ENCODE peak calls at places on chromosome X, in seven cellular contexts. One of them, this sample, is unnamed.

GRCh38 chrX:2550288-2551020 is 49.7 kb upstream of the DHRSX start:
- DNase-seq in foreskin keratinocyte: peak; percentile 11
- DNase-seq in Caco-2: no peak
- DNase-seq in GM23248: peak; percentile 9
- DNase-seq in upper lobe of right lung: no peak
- DNase-seq in suprapubic skin: no peak
- DNase-seq in CD8-positive, alpha-beta memory T cell: no peak
- DNase-seq in this sample: no peak

GRCh38 chrX:153669174-153669890 is 4.3 kb downstream of the PNCK start:
- DNase-seq in foreskin keratinocyte: no peak
- DNase-seq in Caco-2: no peak
- DNase-seq in GM23248: peak; percentile 41
- DNase-seq in upper lobe of right lung: peak; percentile 56
- DNase-seq in suprapubic skin: no peak
- DNase-seq in CD8-positive, alpha-beta memory T cell: peak; percentile 39
- DNase-seq in this sample: peak; percentile 58

GRCh38 chrX:119482497-119483480 is 14.5 kb downstream of the SLC25A5 start:
- DNase-seq in foreskin keratinocyte: no peak
- DNase-seq in Caco-2: peak; percentile 61
- DNase-seq in GM23248: peak; percentile 71
- DNase-seq in upper lobe of right lung: peak; percentile 87
- DNase-seq in suprapubic skin: peak; percentile 77
- DNase-seq in CD8-positive, alpha-beta memory T cell: peak; percentile 60
- DNase-seq in this sample: peak; percentile 38

GRCh38 chrX:110219920-110220319 is 98.0 kb downstream of the AMMECR1 start:
- DNase-seq in foreskin keratinocyte: peak; percentile 51
- DNase-seq in Caco-2: no peak
- DNase-seq in GM23248: peak; percentile 73
- DNase-seq in upper lobe of right lung: no peak
- DNase-seq in suprapubic skin: no peak
- DNase-seq in CD8-positive, alpha-beta memory T cell: no peak
- DNase-seq in this sample: no peak

GRCh38 chrX:44330227-44330626 is 13.2 kb downstream of the EFHC2 start:
- DNase-seq in foreskin keratinocyte: no peak
- DNase-seq in Caco-2: no peak
- DNase-seq in GM23248: no peak
- DNase-seq in upper lobe of right lung: no peak
- DNase-seq in suprapubic skin: no peak
- DNase-seq in CD8-positive, alpha-beta memory T cell: peak; percentile 39
- DNase-seq in this sample: no peak

GRCh38 chrX:136192135-136192534 is 44.8 kb downstream of the FHL1 start:
- DNase-seq in foreskin keratinocyte: no peak
- DNase-seq in Caco-2: no peak
- DNase-seq in GM23248: no peak
- DNase-seq in upper lobe of right lung: no peak
- DNase-seq in suprapubic skin: no peak
- DNase-seq in CD8-positive, alpha-beta memory T cell: no peak
- DNase-seq in this sample: no peak

GRCh38 chrX:107716045-107716684 is 59.4 kb downstream of the TSC22D3 start:
- DNase-seq in foreskin keratinocyte: no peak
- DNase-seq in Caco-2: no peak
- DNase-seq in GM23248: peak; percentile 53
- DNase-seq in upper lobe of right lung: peak; percentile 67
- DNase-seq in suprapubic skin: no peak
- DNase-seq in CD8-positive, alpha-beta memory T cell: peak; percentile 32
- DNase-seq in this sample: peak; percentile 65

GRCh38 chrX:129738466-129739308 is at the start of gene XPNPEP2:
- DNase-seq in foreskin keratinocyte: no peak
- DNase-seq in Caco-2: no peak
- DNase-seq in GM23248: peak; percentile 51
- DNase-seq in upper lobe of right lung: no peak
- DNase-seq in suprapubic skin: no peak
- DNase-seq in CD8-positive, alpha-beta memory T cell: no peak
- DNase-seq in this sample: peak; percentile 59

GRCh38 chrX:141642979-141643378 is 53.5 kb downstream of the SPANXA2 start:
- DNase-seq in foreskin keratinocyte: no peak
- DNase-seq in Caco-2: no peak
- DNase-seq in GM23248: no peak
- DNase-seq in upper lobe of right lung: no peak
- DNase-seq in suprapubic skin: no peak
- DNase-seq in CD8-positive, alpha-beta memory T cell: no peak
- DNase-seq in this sample: no peak

GRCh38 chrX:120308959-120309872 is 2.0 kb downstream of the TMEM255A start:
- DNase-seq in foreskin keratinocyte: peak; percentile 75
- DNase-seq in Caco-2: no peak
- DNase-seq in GM23248: peak; percentile 23
- DNase-seq in upper lobe of right lung: peak; percentile 82
- DNase-seq in suprapubic skin: no peak
- DNase-seq in CD8-positive, alpha-beta memory T cell: peak; percentile 65
- DNase-seq in this sample: no peak

GRCh38 chrX:118974088-118974907 is at the start of gene LONRF3:
- DNase-seq in foreskin keratinocyte: no peak
- DNase-seq in Caco-2: peak; percentile 36
- DNase-seq in GM23248: peak; percentile 70
- DNase-seq in upper lobe of right lung: peak; percentile 88
- DNase-seq in suprapubic skin: peak; percentile 90
- DNase-seq in CD8-positive, alpha-beta memory T cell: peak; percentile 57
- DNase-seq in this sample: peak; percentile 79

GRCh38 chrX:143580266-143580665 is 55.6 kb downstream of the SLITRK4 start:
- DNase-seq in foreskin keratinocyte: no peak
- DNase-seq in Caco-2: no peak
- DNase-seq in GM23248: no peak
- DNase-seq in upper lobe of right lung: no peak
- DNase-seq in suprapubic skin: no peak
- DNase-seq in CD8-positive, alpha-beta memory T cell: no peak
- DNase-seq in this sample: no peak

GRCh38 chrX:113741744-113742143 is 842.1 kb upstream of the HTR2C start:
- DNase-seq in foreskin keratinocyte: peak; percentile 40
- DNase-seq in Caco-2: peak; percentile 13
- DNase-seq in GM23248: peak; percentile 60
- DNase-seq in upper lobe of right lung: no peak
- DNase-seq in suprapubic skin: no peak
- DNase-seq in CD8-positive, alpha-beta memory T cell: no peak
- DNase-seq in this sample: peak; percentile 54

GRCh38 chrX:53048169-53049126 is at the start of gene GPR173:
- DNase-seq in foreskin keratinocyte: no peak
- DNase-seq in Caco-2: no peak
- DNase-seq in GM23248: peak; percentile 64
- DNase-seq in upper lobe of right lung: peak; percentile 69
- DNase-seq in suprapubic skin: no peak
- DNase-seq in CD8-positive, alpha-beta memory T cell: no peak
- DNase-seq in this sample: peak; percentile 74

GRCh38 chrX:16946361-16946964 is at the start of gene REPS2:
- DNase-seq in foreskin keratinocyte: peak; percentile 44
- DNase-seq in Caco-2: peak; percentile 83
- DNase-seq in GM23248: peak; percentile 73
- DNase-seq in upper lobe of right lung: peak; percentile 94
- DNase-seq in suprapubic skin: peak; percentile 84
- DNase-seq in CD8-positive, alpha-beta memory T cell: peak; percentile 65
- DNase-seq in this sample: peak; percentile 82

GRCh38 chrX:1734806-1735205 is 119.9 kb downstream of the ASMT start:
- DNase-seq in foreskin keratinocyte: no peak
- DNase-seq in Caco-2: no peak
- DNase-seq in GM23248: peak; percentile 1
- DNase-seq in upper lobe of right lung: no peak
- DNase-seq in suprapubic skin: no peak
- DNase-seq in CD8-positive, alpha-beta memory T cell: no peak
- DNase-seq in this sample: peak; percentile 1

GRCh38 chrX:15055146-15055930 is 182.1 kb downstream of the MOSPD2 start:
- DNase-seq in foreskin keratinocyte: peak; percentile 76
- DNase-seq in Caco-2: no peak
- DNase-seq in GM23248: peak; percentile 66
- DNase-seq in upper lobe of right lung: no peak
- DNase-seq in suprapubic skin: no peak
- DNase-seq in CD8-positive, alpha-beta memory T cell: no peak
- DNase-seq in this sample: no peak

GRCh38 chrX:77785746-77786548 is at the start of gene ATRX:
- DNase-seq in foreskin keratinocyte: peak; percentile 63
- DNase-seq in Caco-2: peak; percentile 78
- DNase-seq in GM23248: peak; percentile 87
- DNase-seq in upper lobe of right lung: peak; percentile 77
- DNase-seq in suprapubic skin: peak; percentile 84
- DNase-seq in CD8-positive, alpha-beta memory T cell: peak; percentile 81
- DNase-seq in this sample: peak; percentile 88

GRCh38 chrX:3717742-3718420 is 4.4 kb upstream of the PRKX start:
- DNase-seq in foreskin keratinocyte: peak; percentile 82
- DNase-seq in Caco-2: no peak
- DNase-seq in GM23248: peak; percentile 12
- DNase-seq in upper lobe of right lung: no peak
- DNase-seq in suprapubic skin: no peak
- DNase-seq in CD8-positive, alpha-beta memory T cell: no peak
- DNase-seq in this sample: no peak

GRCh38 chrX:46561931-46562721 is 11.4 kb upstream of the CHST7 start:
- DNase-seq in foreskin keratinocyte: no peak
- DNase-seq in Caco-2: no peak
- DNase-seq in GM23248: no peak
- DNase-seq in upper lobe of right lung: no peak
- DNase-seq in suprapubic skin: no peak
- DNase-seq in CD8-positive, alpha-beta memory T cell: no peak
- DNase-seq in this sample: no peak

GRCh38 chrX:138723301-138723700 is 11.8 kb upstream of the FGF13 start:
- DNase-seq in foreskin keratinocyte: no peak
- DNase-seq in Caco-2: no peak
- DNase-seq in GM23248: peak; percentile 14
- DNase-seq in upper lobe of right lung: no peak
- DNase-seq in suprapubic skin: no peak
- DNase-seq in CD8-positive, alpha-beta memory T cell: no peak
- DNase-seq in this sample: no peak

GRCh38 chrX:95703696-95704095 is 980.9 kb upstream of the DIAPH2 start:
- DNase-seq in foreskin keratinocyte: peak; percentile 0
- DNase-seq in Caco-2: no peak
- DNase-seq in GM23248: no peak
- DNase-seq in upper lobe of right lung: no peak
- DNase-seq in suprapubic skin: no peak
- DNase-seq in CD8-positive, alpha-beta memory T cell: no peak
- DNase-seq in this sample: no peak

GRCh38 chrX:8272846-8273245 is 101.8 kb upstream of the VCX2 start:
- DNase-seq in foreskin keratinocyte: no peak
- DNase-seq in Caco-2: no peak
- DNase-seq in GM23248: no peak
- DNase-seq in upper lobe of right lung: no peak
- DNase-seq in suprapubic skin: no peak
- DNase-seq in CD8-positive, alpha-beta memory T cell: no peak
- DNase-seq in this sample: no peak

GRCh38 chrX:102784550-102784949 is 64.0 kb downstream of the GPRASP3 start:
- DNase-seq in foreskin keratinocyte: no peak
- DNase-seq in Caco-2: no peak
- DNase-seq in GM23248: no peak
- DNase-seq in upper lobe of right lung: peak; percentile 69
- DNase-seq in suprapubic skin: no peak
- DNase-seq in CD8-positive, alpha-beta memory T cell: no peak
- DNase-seq in this sample: no peak

GRCh38 chrX:115690554-115691216 is 129.7 kb downstream of the PLS3 start:
- DNase-seq in foreskin keratinocyte: peak; percentile 55
- DNase-seq in Caco-2: peak; percentile 47
- DNase-seq in GM23248: peak; percentile 89
- DNase-seq in upper lobe of right lung: no peak
- DNase-seq in suprapubic skin: peak; percentile 69
- DNase-seq in CD8-positive, alpha-beta memory T cell: peak; percentile 21
- DNase-seq in this sample: peak; percentile 77

GRCh38 chrX:13092455-13092941 is 48.1 kb upstream of the FAM9C start:
- DNase-seq in foreskin keratinocyte: no peak
- DNase-seq in Caco-2: no peak
- DNase-seq in GM23248: no peak
- DNase-seq in upper lobe of right lung: peak; percentile 74
- DNase-seq in suprapubic skin: no peak
- DNase-seq in CD8-positive, alpha-beta memory T cell: peak; percentile 83
- DNase-seq in this sample: no peak
- H3K4me1 ChIP-seq in foreskin keratinocyte: peaks cover 5% of the 10 kb centered on the region
- H3K4me1 ChIP-seq in Caco-2: no peaks in the 10 kb centered on the region
- H3K4me1 ChIP-seq in GM23248: peaks cover 8% of the 10 kb centered on the region
- H3K4me1 ChIP-seq in upper lobe of right lung: peaks cover 19% of the 10 kb centered on the region
- H3K4me1 ChIP-seq in suprapubic skin: peaks cover 19% of the 10 kb centered on the region
- H3K4me1 ChIP-seq in CD8-positive, alpha-beta memory T cell: peaks cover 88% of the 10 kb centered on the region
- H3K4me1 ChIP-seq in this sample: peaks cover 35% of the 10 kb centered on the region

DNA sequence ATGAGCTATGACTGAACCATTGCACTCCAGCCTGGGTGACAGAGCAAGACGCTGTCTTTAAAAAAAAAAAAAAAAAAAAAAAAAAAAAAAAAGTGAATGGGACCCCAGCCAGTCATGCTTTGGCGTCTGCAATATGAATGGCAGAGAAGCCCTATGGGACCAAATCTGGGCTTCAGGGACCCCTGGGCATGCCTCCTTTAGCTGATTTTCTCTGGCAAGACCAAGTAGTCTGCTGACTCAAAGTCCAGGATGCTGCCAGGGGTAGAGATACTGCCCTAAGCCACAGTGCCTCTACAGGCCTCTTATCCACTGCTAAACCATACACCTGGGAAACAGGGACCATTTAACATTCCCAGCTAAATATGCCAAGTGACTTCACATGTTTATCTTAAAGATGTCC is 6.0 kb downstream of the RPS4X start:
- DNase-seq in foreskin keratinocyte: no peak
- DNase-seq in Caco-2: no peak
- DNase-seq in GM23248: peak; percentile 37
- DNase-seq in upper lobe of right lung: no peak
- DNase-seq in suprapubic skin: no peak
- DNase-seq in CD8-positive, alpha-beta memory T cell: no peak
- DNase-seq in this sample: no peak
- H3K4me1 ChIP-seq in foreskin keratinocyte: peaks cover 19% of the 10 kb centered on the region
- H3K4me1 ChIP-seq in Caco-2: no peaks in the 10 kb centered on the region
- H3K4me1 ChIP-seq in GM23248: peaks cover 53% of the 10 kb centered on the region
- H3K4me1 ChIP-seq in upper lobe of right lung: peaks cover 5% of the 10 kb centered on the region
- H3K4me1 ChIP-seq in suprapubic skin: peaks cover 29% of the 10 kb centered on the region
- H3K4me1 ChIP-seq in CD8-positive, alpha-beta memory T cell: peaks cover 31% of the 10 kb centered on the region
- H3K4me1 ChIP-seq in this sample: peaks cover 6% of the 10 kb centered on the region

GRCh38 chrX:39018526-39018925 is 217.3 kb downstream of the MID1IP1 start:
- DNase-seq in foreskin keratinocyte: no peak
- DNase-seq in Caco-2: no peak
- DNase-seq in GM23248: no peak
- DNase-seq in upper lobe of right lung: no peak
- DNase-seq in suprapubic skin: no peak
- DNase-seq in CD8-positive, alpha-beta memory T cell: no peak
- DNase-seq in this sample: no peak
- H3K4me1 ChIP-seq in foreskin keratinocyte: no peaks in the 10 kb centered on the region
- H3K4me1 ChIP-seq in Caco-2: peaks cover 30% of the 10 kb centered on the region
- H3K4me1 ChIP-seq in GM23248: peaks cover 6% of the 10 kb centered on the region
- H3K4me1 ChIP-seq in upper lobe of right lung: no peaks in the 10 kb centered on the region
- H3K4me1 ChIP-seq in suprapubic skin: peaks cover under 1% of the 10 kb centered on the region
- H3K4me1 ChIP-seq in CD8-positive, alpha-beta memory T cell: no peaks in the 10 kb centered on the region
- H3K4me1 ChIP-seq in this sample: no peaks in the 10 kb centered on the region

GRCh38 chrX:64151911-64152310 is 53.6 kb downstream of the AMER1 start:
- DNase-seq in foreskin keratinocyte: peak; percentile 54
- DNase-seq in Caco-2: no peak
- DNase-seq in GM23248: no peak
- DNase-seq in upper lobe of right lung: no peak
- DNase-seq in suprapubic skin: no peak
- DNase-seq in CD8-positive, alpha-beta memory T cell: no peak
- DNase-seq in this sample: no peak

GRCh38 chrX:64152857-64153256 is 52.7 kb downstream of the AMER1 start:
- DNase-seq in foreskin keratinocyte: no peak
- DNase-seq in Caco-2: peak; percentile 36
- DNase-seq in GM23248: no peak
- DNase-seq in upper lobe of right lung: no peak
- DNase-seq in suprapubic skin: no peak
- DNase-seq in CD8-positive, alpha-beta memory T cell: no peak
- DNase-seq in this sample: no peak

DNA sequence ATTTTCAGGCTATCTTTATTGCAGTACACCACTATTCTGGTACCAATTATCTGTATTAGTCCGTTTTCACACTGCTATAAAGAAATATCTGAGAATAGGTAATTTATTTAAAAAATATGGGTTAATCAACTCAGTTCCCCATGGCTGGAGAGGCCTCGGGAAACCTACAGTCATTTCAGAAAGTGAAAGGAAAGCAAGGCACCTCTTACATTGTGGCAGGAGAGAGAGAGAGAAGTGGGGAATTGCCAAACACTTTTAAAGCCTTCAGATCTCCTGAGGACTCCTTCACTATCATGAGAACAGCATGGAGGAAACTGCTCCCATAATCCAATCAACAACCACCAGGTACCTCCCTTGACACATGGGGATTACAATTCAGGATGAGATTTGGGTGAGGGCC is 54.7 kb downstream of the AMER1 start:
- DNase-seq in foreskin keratinocyte: no peak
- DNase-seq in Caco-2: no peak
- DNase-seq in GM23248: no peak
- DNase-seq in upper lobe of right lung: no peak
- DNase-seq in suprapubic skin: no peak
- DNase-seq in CD8-positive, alpha-beta memory T cell: no peak
- DNase-seq in this sample: no peak
- H3K4me1 ChIP-seq in foreskin keratinocyte: no peaks in the 10 kb centered on the region
- H3K4me1 ChIP-seq in Caco-2: no peaks in the 10 kb centered on the region
- H3K4me1 ChIP-seq in GM23248: no peaks in the 10 kb centered on the region
- H3K4me1 ChIP-seq in upper lobe of right lung: no peaks in the 10 kb centered on the region
- H3K4me1 ChIP-seq in suprapubic skin: peaks cover 3% of the 10 kb centered on the region
- H3K4me1 ChIP-seq in CD8-positive, alpha-beta memory T cell: no peaks in the 10 kb centered on the region
- H3K4me1 ChIP-seq in this sample: no peaks in the 10 kb centered on the region